ENCODE peak calls at places on chromosomes 7 and 10, in six cellular contexts. N, A, V, Y, H and L are unnamed samples.

GRCh38 chr7:98553666-98554065 is 63.4 kb upstream of the NPTX2 start:
- DNase-seq in H (no peak), Y (no peak), A (no peak), N (no peak), V (no peak), L (no peak)

GRCh38 chr7:64314493-64315020 is 796 bp downstream of the ZNF736 start:
- DNase-seq in Y (no peak), H (no peak), A (no peak), V (no peak), N (no peak), L (peak; percentile 30)

GRCh38 chr10:110746254-110746826 is 102.2 kb downstream of the RBM20 start:
- DNase-seq in A (peak; percentile 67), Y (peak; percentile 73), H (peak; percentile 72), V (peak; percentile 71), N (peak; percentile 77), L (peak; percentile 41)

GRCh38 chr10:60942604-60943269 is 1.2 kb downstream of the RHOBTB1 start:
- DNase-seq in Y (peak; percentile 46), A (no peak), V (peak; percentile 31), N (no peak), H (no peak), L (peak; percentile 74)

GRCh38 chr10:15712903-15713302 is 6.8 kb downstream of the ITGA8 start:
- DNase-seq in H (no peak), Y (peak; percentile 24), V (no peak), N (no peak), A (no peak), L (no peak)

GRCh38 chr7:69067397-69067796 is 530.9 kb upstream of the AUTS2 start:
- DNase-seq in N (peak; percentile 84), H (peak; percentile 75), A (no peak), Y (no peak), V (no peak), L (no peak)

GRCh38 chr10:99612167-99612831 is 7.9 kb downstream of the SLC25A28 start:
- DNase-seq in H (no peak), V (peak; percentile 62), Y (peak; percentile 78), A (peak; percentile 77), N (peak; percentile 82), L (peak; percentile 49)

GRCh38 chr7:80335473-80336232 is 176.2 kb downstream of the GNAT3 start:
- DNase-seq in N (peak; percentile 47), A (no peak), Y (no peak), V (peak; percentile 84), H (no peak), L (no peak)

GRCh38 chr7:88546808-88547207 is 212.7 kb upstream of the ZNF804B start:
- DNase-seq in N (peak; percentile 80), H (peak; percentile 60), Y (peak; percentile 62), V (no peak), A (peak; percentile 5), L (peak; percentile 15)

GRCh38 chr7:16926283-16926682 is 44.5 kb upstream of the AGR3 start:
- DNase-seq in A (no peak), H (no peak), N (peak; percentile 39), V (peak; percentile 54), Y (peak; percentile 78), L (peak; percentile 32)

GRCh38 chr7:39934132-39934531 is 15.9 kb upstream of the CDK13 start:
- DNase-seq in A (no peak), V (no peak), N (no peak), Y (no peak), H (no peak), L (no peak)

GRCh38 chr7:157547102-157547501 is 210.3 kb downstream of the DNAJB6 start:
- DNase-seq in A (no peak), Y (no peak), V (no peak), N (no peak), H (no peak), L (no peak)
- H3K4me2 ChIP-seq in A (no peak overlapping the region), Y (no peak overlapping the region), V (no peak overlapping the region), N (no peak overlapping the region), H (no peak overlapping the region), L (no peak overlapping the region)

DNA sequence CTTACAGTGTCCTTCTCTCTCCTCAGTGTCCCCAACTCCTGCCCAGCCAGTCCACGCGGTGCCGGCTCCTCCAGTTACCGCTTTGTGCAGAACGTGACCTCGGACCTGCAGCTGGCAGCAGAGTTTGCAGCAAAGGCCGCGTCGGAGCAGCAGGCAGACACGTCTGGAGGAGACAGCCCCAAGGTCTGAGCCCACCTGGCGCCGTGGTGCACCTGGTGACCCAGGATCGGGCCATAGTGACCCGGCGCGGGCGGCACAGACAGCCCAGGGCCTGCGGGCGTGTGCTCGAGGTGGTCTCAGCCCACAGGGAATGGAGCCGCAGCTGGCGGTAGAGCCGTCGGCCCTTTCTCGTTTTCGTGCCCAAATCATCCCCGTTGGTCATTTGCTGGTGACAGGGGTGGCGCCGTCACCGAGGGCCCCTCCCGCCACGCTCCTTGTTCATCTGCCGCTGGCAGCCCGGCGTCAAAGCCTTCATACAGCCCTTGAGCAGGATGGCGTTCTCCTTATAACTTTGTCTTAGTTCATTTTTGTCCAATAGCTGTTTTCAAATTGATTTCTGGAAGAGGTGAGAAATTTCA is 20.9 kb upstream of the AP5Z1 start:
- DNase-seq in Y (no peak), A (no peak), N (no peak), V (no peak), H (no peak), L (no peak)
- H3K4me3 ChIP-seq in Y (no peak overlapping the region), A (no peak overlapping the region), N (no peak overlapping the region), V (no peak overlapping the region), H (no peak overlapping the region), L (no peak overlapping the region)

GRCh38 chr10:123375097-123375496 is 220.9 kb downstream of the BUB3 start:
- DNase-seq in H (no peak), A (no peak), V (no peak), Y (no peak), N (no peak), L (no peak)
- H3K4me2 ChIP-seq in H (no peak overlapping the region), A (no peak overlapping the region), V (no peak overlapping the region), Y (no peak overlapping the region), N (no peak overlapping the region), L (no peak overlapping the region)

DNA sequence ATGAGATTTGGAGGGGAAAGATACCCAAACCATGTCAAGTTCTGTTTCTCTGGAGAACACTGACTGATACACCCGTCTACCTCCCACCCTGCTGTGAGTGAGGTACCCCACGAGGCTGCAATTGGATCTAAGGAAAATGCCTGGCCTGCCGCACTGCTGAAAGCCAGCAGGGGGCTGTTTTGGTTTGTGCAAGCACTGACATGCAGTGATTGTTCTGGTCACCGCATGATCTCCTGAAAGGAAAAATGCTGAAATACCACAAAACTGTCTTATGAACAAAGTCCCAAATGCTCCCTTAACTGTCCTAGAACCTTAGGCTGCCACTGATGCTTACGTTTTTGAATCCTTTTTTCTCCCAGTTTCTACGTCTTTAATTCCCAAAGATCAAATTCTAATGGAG is 132.7 kb downstream of the JCAD start:
- DNase-seq in N (peak; percentile 55), Y (peak; percentile 38), A (no peak), V (peak; percentile 73), H (no peak), L (no peak)
- H3K4me3 ChIP-seq in N (no peak overlapping the region), Y (no peak overlapping the region), A (no peak overlapping the region), V (no peak overlapping the region), H (no peak overlapping the region), L (no peak overlapping the region)

DNA sequence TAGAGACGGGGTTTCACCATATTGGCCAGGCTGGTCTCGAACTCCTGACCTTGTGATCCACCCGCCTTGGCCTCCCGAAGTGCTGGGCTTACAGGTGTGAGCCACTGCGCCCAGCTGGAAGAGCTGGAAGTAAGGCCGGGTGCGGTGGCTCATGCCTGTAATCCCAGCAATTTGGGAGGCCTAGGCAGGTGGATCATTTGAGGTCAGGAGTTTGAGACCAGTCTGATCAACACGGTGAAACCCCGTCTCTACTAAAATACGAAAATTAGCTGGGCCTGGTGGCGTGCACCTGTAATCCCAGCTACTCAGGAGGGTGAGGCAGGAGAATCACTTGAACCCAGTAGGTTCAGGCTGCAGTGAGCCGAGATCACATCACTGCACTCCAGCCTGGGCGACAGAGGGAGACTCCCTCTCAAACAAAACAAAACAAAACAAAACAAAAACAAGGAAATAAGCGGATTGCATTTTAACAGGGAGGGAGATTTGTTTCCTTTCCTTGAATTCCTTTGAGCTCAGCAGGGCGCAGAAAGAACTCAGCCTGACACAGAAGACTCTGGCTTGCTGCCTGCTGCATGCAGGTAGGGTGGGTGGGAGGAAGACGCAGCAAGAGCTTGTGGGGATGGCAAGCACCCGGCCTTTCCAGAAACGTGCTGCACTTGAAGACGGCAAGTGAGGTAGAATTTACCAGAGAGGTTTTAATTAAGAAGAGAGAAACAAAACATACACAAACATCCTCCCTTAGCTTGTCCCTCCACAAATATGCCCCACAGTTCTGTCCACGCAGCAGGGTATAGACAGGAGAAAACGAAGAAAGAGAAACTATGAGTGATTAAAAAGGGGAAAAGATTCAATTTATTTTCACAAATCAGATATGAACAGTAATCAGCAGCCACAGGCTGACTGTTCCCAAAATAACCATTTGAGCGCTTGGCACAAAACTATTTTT is 148.0 kb downstream of the RNF216 start:
- DNase-seq in H (no peak), A (no peak), N (peak; percentile 73), Y (no peak), V (no peak), L (no peak)
- H3K4me2 ChIP-seq in H (peak overlapping the region; percentile 49), A (no peak overlapping the region), N (no peak overlapping the region), Y (no peak overlapping the region), V (peak overlapping the region; percentile 54), L (no peak overlapping the region)

GRCh38 chr7:158247758-158248487 is 339.7 kb downstream of the PTPRN2 start:
- DNase-seq in V (no peak), A (no peak), N (no peak), H (no peak), Y (no peak), L (no peak)
- H3K4me3 ChIP-seq in V (no peak overlapping the region), A (no peak overlapping the region), N (no peak overlapping the region), H (no peak overlapping the region), Y (no peak overlapping the region), L (no peak overlapping the region)

DNA sequence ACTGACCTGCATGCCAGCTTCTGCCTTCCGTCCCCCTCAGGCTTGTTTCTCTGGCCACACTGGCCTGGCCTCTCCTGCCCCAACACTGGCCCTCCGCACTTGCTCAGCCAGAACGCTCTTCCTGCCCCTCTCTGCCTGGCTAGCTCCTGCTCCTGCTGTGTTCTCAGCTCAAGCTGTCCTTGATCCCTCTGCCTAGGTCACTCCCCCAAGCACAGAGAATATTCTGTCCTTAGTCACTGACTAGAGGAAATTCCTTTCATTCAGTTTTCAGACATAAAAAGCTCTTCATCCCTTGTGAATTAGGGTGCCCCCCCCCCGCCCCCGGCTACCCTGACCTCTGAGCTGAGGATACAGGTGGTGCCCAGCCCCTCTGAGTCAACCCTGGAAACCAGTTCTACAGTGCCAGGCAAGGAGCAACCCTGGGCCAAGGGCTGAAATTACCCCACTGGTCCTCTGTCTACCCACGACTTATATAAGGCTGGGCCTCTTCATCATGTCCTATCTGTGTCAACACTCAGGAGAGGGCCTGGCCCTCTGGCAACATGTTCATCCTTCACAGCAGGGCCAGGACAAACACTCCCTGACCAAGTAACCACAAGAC is 6.6 kb upstream of the SGPL1 start:
- DNase-seq in H (no peak), V (no peak), A (no peak), Y (peak; percentile 85), N (peak; percentile 68), L (no peak)
- H3K4me2 ChIP-seq in H (no peak overlapping the region), V (no peak overlapping the region), A (no peak overlapping the region), Y (peak overlapping the region; percentile 26), N (no peak overlapping the region), L (no peak overlapping the region)

GRCh38 chr7:129829677-129830631 is 122.8 kb downstream of the UBE2H start:
- DNase-seq in N (peak; percentile 93), A (peak; percentile 58), V (peak; percentile 81), H (peak; percentile 70), Y (peak; percentile 86), L (peak; percentile 64)
- H3K4me3 ChIP-seq in N (no peak overlapping the region), A (peak overlapping the region; percentile 21), V (no peak overlapping the region), H (peak overlapping the region; percentile 29), Y (peak overlapping the region; percentile 56), L (no peak overlapping the region)